ENCODE peak calls at places on chromosomes 5 and 9, in ten cellular contexts. One of them, this sample, is unnamed.

GRCh38 chr9:92325991-92326500 is 293 bp downstream of the CENPP start:
- DNase-seq in AG04450: no peak
- DNase-seq in right atrium auricular region: no peak
- DNase-seq in coronary artery: no peak
- DNase-seq in uterus: no peak
- DNase-seq in right cardiac atrium: no peak
- DNase-seq in psoas muscle: no peak
- DNase-seq in tibial artery: no peak
- DNase-seq in CD8-positive, alpha-beta memory T cell: no peak
- DNase-seq in mesenchymal stem cell: no peak
- DNase-seq in this sample: no peak

GRCh38 chr9:98860871-98861293 is 53.4 kb downstream of the GALNT12 start:
- DNase-seq in AG04450: peak
- DNase-seq in right atrium auricular region: peak
- DNase-seq in coronary artery: peak
- DNase-seq in uterus: peak
- DNase-seq in right cardiac atrium: peak
- DNase-seq in psoas muscle: peak
- DNase-seq in tibial artery: peak
- DNase-seq in CD8-positive, alpha-beta memory T cell: no peak
- DNase-seq in mesenchymal stem cell: peak
- DNase-seq in this sample: peak

GRCh38 chr5:66222455-66222854 is 78.4 kb downstream of the SREK1 start:
- DNase-seq in AG04450: no peak
- DNase-seq in right atrium auricular region: no peak
- DNase-seq in coronary artery: no peak
- DNase-seq in uterus: no peak
- DNase-seq in right cardiac atrium: no peak
- DNase-seq in psoas muscle: no peak
- DNase-seq in tibial artery: no peak
- DNase-seq in CD8-positive, alpha-beta memory T cell: no peak
- DNase-seq in mesenchymal stem cell: peak
- DNase-seq in this sample: no peak

GRCh38 chr9:22169243-22169642 is 160.1 kb upstream of the CDKN2B start:
- DNase-seq in AG04450: no peak
- DNase-seq in right atrium auricular region: no peak
- DNase-seq in coronary artery: no peak
- DNase-seq in uterus: no peak
- DNase-seq in right cardiac atrium: no peak
- DNase-seq in psoas muscle: no peak
- DNase-seq in tibial artery: no peak
- DNase-seq in CD8-positive, alpha-beta memory T cell: no peak
- DNase-seq in mesenchymal stem cell: peak
- DNase-seq in this sample: no peak

GRCh38 chr9:26537211-26537610 is 355.4 kb downstream of the CAAP1 start:
- DNase-seq in AG04450: no peak
- DNase-seq in right atrium auricular region: no peak
- DNase-seq in coronary artery: no peak
- DNase-seq in uterus: no peak
- DNase-seq in right cardiac atrium: no peak
- DNase-seq in psoas muscle: no peak
- DNase-seq in tibial artery: no peak
- DNase-seq in CD8-positive, alpha-beta memory T cell: no peak
- DNase-seq in mesenchymal stem cell: no peak
- DNase-seq in this sample: no peak

GRCh38 chr9:18605763-18606162 is 131.8 kb downstream of the ADAMTSL1 start:
- DNase-seq in AG04450: no peak
- DNase-seq in right atrium auricular region: no peak
- DNase-seq in coronary artery: peak
- DNase-seq in uterus: peak
- DNase-seq in right cardiac atrium: peak
- DNase-seq in psoas muscle: peak
- DNase-seq in tibial artery: peak
- DNase-seq in CD8-positive, alpha-beta memory T cell: no peak
- DNase-seq in mesenchymal stem cell: peak
- DNase-seq in this sample: no peak

GRCh38 chr5:16570121-16570815 is 46.5 kb downstream of the RETREG1 start:
- DNase-seq in AG04450: no peak
- DNase-seq in right atrium auricular region: no peak
- DNase-seq in coronary artery: no peak
- DNase-seq in uterus: no peak
- DNase-seq in right cardiac atrium: no peak
- DNase-seq in psoas muscle: no peak
- DNase-seq in tibial artery: no peak
- DNase-seq in CD8-positive, alpha-beta memory T cell: no peak
- DNase-seq in mesenchymal stem cell: no peak
- DNase-seq in this sample: no peak

GRCh38 chr5:121693864-121694263 is 157.8 kb upstream of the FTMT start:
- DNase-seq in AG04450: no peak
- DNase-seq in right atrium auricular region: no peak
- DNase-seq in coronary artery: no peak
- DNase-seq in uterus: no peak
- DNase-seq in right cardiac atrium: no peak
- DNase-seq in psoas muscle: no peak
- DNase-seq in tibial artery: no peak
- DNase-seq in CD8-positive, alpha-beta memory T cell: no peak
- DNase-seq in mesenchymal stem cell: peak
- DNase-seq in this sample: no peak

GRCh38 chr5:65329266-65329665 is 152.5 kb downstream of the ADAMTS6 start:
- DNase-seq in AG04450: no peak
- DNase-seq in right atrium auricular region: no peak
- DNase-seq in coronary artery: no peak
- DNase-seq in uterus: no peak
- DNase-seq in right cardiac atrium: no peak
- DNase-seq in psoas muscle: no peak
- DNase-seq in tibial artery: no peak
- DNase-seq in CD8-positive, alpha-beta memory T cell: no peak
- DNase-seq in mesenchymal stem cell: no peak
- DNase-seq in this sample: no peak

GRCh38 chr5:179270581-179271300 is 74.5 kb downstream of the ADAMTS2 start:
- DNase-seq in AG04450: no peak
- DNase-seq in right atrium auricular region: peak
- DNase-seq in coronary artery: peak
- DNase-seq in uterus: peak
- DNase-seq in right cardiac atrium: peak
- DNase-seq in psoas muscle: no peak
- DNase-seq in tibial artery: peak
- DNase-seq in CD8-positive, alpha-beta memory T cell: no peak
- DNase-seq in mesenchymal stem cell: no peak
- DNase-seq in this sample: no peak

GRCh38 chr9:27945386-27945785 is 372.1 kb upstream of the C9orf72 start:
- DNase-seq in AG04450: no peak
- DNase-seq in right atrium auricular region: no peak
- DNase-seq in coronary artery: no peak
- DNase-seq in uterus: no peak
- DNase-seq in right cardiac atrium: no peak
- DNase-seq in psoas muscle: no peak
- DNase-seq in tibial artery: no peak
- DNase-seq in CD8-positive, alpha-beta memory T cell: no peak
- DNase-seq in mesenchymal stem cell: peak
- DNase-seq in this sample: no peak

GRCh38 chr5:5178121-5178520 is 38.0 kb downstream of the ADAMTS16 start:
- DNase-seq in AG04450: no peak
- DNase-seq in right atrium auricular region: no peak
- DNase-seq in coronary artery: no peak
- DNase-seq in uterus: no peak
- DNase-seq in right cardiac atrium: no peak
- DNase-seq in psoas muscle: no peak
- DNase-seq in tibial artery: no peak
- DNase-seq in CD8-positive, alpha-beta memory T cell: no peak
- DNase-seq in mesenchymal stem cell: no peak
- DNase-seq in this sample: no peak

GRCh38 chr5:10381805-10382204 is 28.3 kb downstream of the MARCHF6 start:
- DNase-seq in AG04450: no peak
- DNase-seq in right atrium auricular region: no peak
- DNase-seq in coronary artery: no peak
- DNase-seq in uterus: no peak
- DNase-seq in right cardiac atrium: no peak
- DNase-seq in psoas muscle: no peak
- DNase-seq in tibial artery: no peak
- DNase-seq in CD8-positive, alpha-beta memory T cell: no peak
- DNase-seq in mesenchymal stem cell: no peak
- DNase-seq in this sample: no peak

GRCh38 chr5:131377785-131378325 is 114.0 kb downstream of the CDC42SE2 start:
- DNase-seq in AG04450: peak
- DNase-seq in right atrium auricular region: no peak
- DNase-seq in coronary artery: no peak
- DNase-seq in uterus: no peak
- DNase-seq in right cardiac atrium: no peak
- DNase-seq in psoas muscle: no peak
- DNase-seq in tibial artery: no peak
- DNase-seq in CD8-positive, alpha-beta memory T cell: no peak
- DNase-seq in mesenchymal stem cell: peak
- DNase-seq in this sample: no peak

GRCh38 chr5:34586117-34586885 is 69.8 kb upstream of the RAI14 start:
- DNase-seq in AG04450: peak
- DNase-seq in right atrium auricular region: no peak
- DNase-seq in coronary artery: no peak
- DNase-seq in uterus: no peak
- DNase-seq in right cardiac atrium: no peak
- DNase-seq in psoas muscle: no peak
- DNase-seq in tibial artery: no peak
- DNase-seq in CD8-positive, alpha-beta memory T cell: no peak
- DNase-seq in mesenchymal stem cell: peak
- DNase-seq in this sample: no peak

GRCh38 chr9:133171161-133171955 is 7.6 kb upstream of the GBGT1 start:
- DNase-seq in AG04450: no peak
- DNase-seq in right atrium auricular region: no peak
- DNase-seq in coronary artery: no peak
- DNase-seq in uterus: no peak
- DNase-seq in right cardiac atrium: no peak
- DNase-seq in psoas muscle: no peak
- DNase-seq in tibial artery: no peak
- DNase-seq in CD8-positive, alpha-beta memory T cell: no peak
- DNase-seq in mesenchymal stem cell: no peak
- DNase-seq in this sample: peak

GRCh38 chr9:123081824-123082223 is 48.4 kb downstream of the GPR21 start:
- DNase-seq in AG04450: no peak
- DNase-seq in right atrium auricular region: no peak
- DNase-seq in coronary artery: no peak
- DNase-seq in uterus: no peak
- DNase-seq in right cardiac atrium: no peak
- DNase-seq in psoas muscle: no peak
- DNase-seq in tibial artery: no peak
- DNase-seq in CD8-positive, alpha-beta memory T cell: no peak
- DNase-seq in mesenchymal stem cell: peak
- DNase-seq in this sample: no peak

GRCh38 chr9:14146201-14146890 is 167.6 kb downstream of the NFIB start:
- DNase-seq in AG04450: no peak
- DNase-seq in right atrium auricular region: no peak
- DNase-seq in coronary artery: no peak
- DNase-seq in uterus: no peak
- DNase-seq in right cardiac atrium: no peak
- DNase-seq in psoas muscle: no peak
- DNase-seq in tibial artery: no peak
- DNase-seq in CD8-positive, alpha-beta memory T cell: no peak
- DNase-seq in mesenchymal stem cell: no peak
- DNase-seq in this sample: no peak

GRCh38 chr5:51194626-51195025 is 188.6 kb upstream of the ISL1 start:
- DNase-seq in AG04450: no peak
- DNase-seq in right atrium auricular region: no peak
- DNase-seq in coronary artery: no peak
- DNase-seq in uterus: no peak
- DNase-seq in right cardiac atrium: no peak
- DNase-seq in psoas muscle: no peak
- DNase-seq in tibial artery: no peak
- DNase-seq in CD8-positive, alpha-beta memory T cell: no peak
- DNase-seq in mesenchymal stem cell: no peak
- DNase-seq in this sample: no peak

GRCh38 chr9:90974007-90974406 is 172.4 kb downstream of the SYK start:
- DNase-seq in AG04450: no peak
- DNase-seq in right atrium auricular region: no peak
- DNase-seq in coronary artery: no peak
- DNase-seq in uterus: no peak
- DNase-seq in right cardiac atrium: no peak
- DNase-seq in psoas muscle: no peak
- DNase-seq in tibial artery: no peak
- DNase-seq in CD8-positive, alpha-beta memory T cell: no peak
- DNase-seq in mesenchymal stem cell: no peak
- DNase-seq in this sample: no peak
- H3K27ac ChIP-seq in AG04450: no peak
- H3K27ac ChIP-seq in right atrium auricular region: no peak
- H3K27ac ChIP-seq in coronary artery: no peak
- H3K27ac ChIP-seq in uterus: no peak
- H3K27ac ChIP-seq in right cardiac atrium: no peak
- H3K27ac ChIP-seq in psoas muscle: no peak
- H3K27ac ChIP-seq in tibial artery: no peak
- H3K27ac ChIP-seq in CD8-positive, alpha-beta memory T cell: no peak
- H3K27ac ChIP-seq in mesenchymal stem cell: no peak
- H3K27ac ChIP-seq in this sample: no peak

GRCh38 chr9:136015656-136016055 is 54.5 kb upstream of the UBAC1 start:
- DNase-seq in AG04450: no peak
- DNase-seq in right atrium auricular region: no peak
- DNase-seq in coronary artery: no peak
- DNase-seq in uterus: peak
- DNase-seq in right cardiac atrium: peak
- DNase-seq in psoas muscle: peak
- DNase-seq in tibial artery: peak
- DNase-seq in CD8-positive, alpha-beta memory T cell: no peak
- DNase-seq in mesenchymal stem cell: no peak
- DNase-seq in this sample: no peak
- H3K4me3 ChIP-seq in AG04450: no peak
- H3K4me3 ChIP-seq in right atrium auricular region: no peak
- H3K4me3 ChIP-seq in coronary artery: no peak
- H3K4me3 ChIP-seq in uterus: no peak
- H3K4me3 ChIP-seq in right cardiac atrium: no peak
- H3K4me3 ChIP-seq in psoas muscle: no peak
- H3K4me3 ChIP-seq in tibial artery: no peak
- H3K4me3 ChIP-seq in CD8-positive, alpha-beta memory T cell: no peak
- H3K4me3 ChIP-seq in mesenchymal stem cell: no peak
- H3K4me3 ChIP-seq in this sample: no peak

GRCh38 chr9:124372038-124372437 is 43.2 kb downstream of the PSMB7 start:
- DNase-seq in AG04450: no peak
- DNase-seq in right atrium auricular region: no peak
- DNase-seq in coronary artery: no peak
- DNase-seq in uterus: no peak
- DNase-seq in right cardiac atrium: no peak
- DNase-seq in psoas muscle: no peak
- DNase-seq in tibial artery: no peak
- DNase-seq in CD8-positive, alpha-beta memory T cell: no peak
- DNase-seq in mesenchymal stem cell: no peak
- DNase-seq in this sample: no peak
- H3K27ac ChIP-seq in AG04450: no peak
- H3K27ac ChIP-seq in right atrium auricular region: no peak
- H3K27ac ChIP-seq in coronary artery: no peak
- H3K27ac ChIP-seq in uterus: no peak
- H3K27ac ChIP-seq in right cardiac atrium: no peak
- H3K27ac ChIP-seq in psoas muscle: no peak
- H3K27ac ChIP-seq in tibial artery: no peak
- H3K27ac ChIP-seq in CD8-positive, alpha-beta memory T cell: no peak
- H3K27ac ChIP-seq in mesenchymal stem cell: no peak
- H3K27ac ChIP-seq in this sample: no peak

GRCh38 chr9:114157516-114158176 is 2.3 kb downstream of the COL27A1 start:
- DNase-seq in AG04450: no peak
- DNase-seq in right atrium auricular region: no peak
- DNase-seq in coronary artery: no peak
- DNase-seq in uterus: no peak
- DNase-seq in right cardiac atrium: no peak
- DNase-seq in psoas muscle: no peak
- DNase-seq in tibial artery: no peak
- DNase-seq in CD8-positive, alpha-beta memory T cell: no peak
- DNase-seq in mesenchymal stem cell: peak
- DNase-seq in this sample: no peak
- H3K4me3 ChIP-seq in AG04450: peak
- H3K4me3 ChIP-seq in right atrium auricular region: no peak
- H3K4me3 ChIP-seq in coronary artery: no peak
- H3K4me3 ChIP-seq in uterus: no peak
- H3K4me3 ChIP-seq in right cardiac atrium: no peak
- H3K4me3 ChIP-seq in psoas muscle: no peak
- H3K4me3 ChIP-seq in tibial artery: no peak
- H3K4me3 ChIP-seq in CD8-positive, alpha-beta memory T cell: no peak
- H3K4me3 ChIP-seq in mesenchymal stem cell: no peak
- H3K4me3 ChIP-seq in this sample: no peak

This sample was measured in ascending aorta.